ENCODE peak calls at places on chromosome 14, in six cellular contexts. One of them, this sample, is unnamed.

GRCh38 chr14:103748539-103748867 is 32.9 kb downstream of the ZFYVE21 start:
- DNase-seq in Peyer's patch: no peak
- DNase-seq in AG08395: no peak
- DNase-seq in NCI-H524 treated with DMSO at 0.1 percent for 48 hours: no peak
- DNase-seq in SHP77 treated with DMSO at 0.1 percent for 48 hours: no peak
- DNase-seq in GM04504: no peak
- DNase-seq in this sample: no peak

GRCh38 chr14:103188691-103189480 is 65.6 kb downstream of the TNFAIP2 start:
- DNase-seq in Peyer's patch: peak
- DNase-seq in AG08395: peak
- DNase-seq in NCI-H524 treated with DMSO at 0.1 percent for 48 hours: no peak
- DNase-seq in SHP77 treated with DMSO at 0.1 percent for 48 hours: no peak
- DNase-seq in GM04504: no peak
- DNase-seq in this sample: peak

GRCh38 chr14:89678715-89679220 is 261.7 kb upstream of the FOXN3 start:
- DNase-seq in Peyer's patch: no peak
- DNase-seq in AG08395: no peak
- DNase-seq in NCI-H524 treated with DMSO at 0.1 percent for 48 hours: no peak
- DNase-seq in SHP77 treated with DMSO at 0.1 percent for 48 hours: no peak
- DNase-seq in GM04504: no peak
- DNase-seq in this sample: no peak

GRCh38 chr14:77100961-77101360 is 2.9 kb downstream of the CIPC start:
- DNase-seq in Peyer's patch: no peak
- DNase-seq in AG08395: no peak
- DNase-seq in NCI-H524 treated with DMSO at 0.1 percent for 48 hours: no peak
- DNase-seq in SHP77 treated with DMSO at 0.1 percent for 48 hours: no peak
- DNase-seq in GM04504: no peak
- DNase-seq in this sample: no peak

GRCh38 chr14:76376878-76377523 is 1.1 kb downstream of the ESRRB start:
- DNase-seq in Peyer's patch: no peak
- DNase-seq in AG08395: no peak
- DNase-seq in NCI-H524 treated with DMSO at 0.1 percent for 48 hours: no peak
- DNase-seq in SHP77 treated with DMSO at 0.1 percent for 48 hours: no peak
- DNase-seq in GM04504: no peak
- DNase-seq in this sample: no peak

GRCh38 chr14:67515386-67516079 is 17.6 kb upstream of the PLEKHH1 start:
- DNase-seq in Peyer's patch: no peak
- DNase-seq in AG08395: no peak
- DNase-seq in NCI-H524 treated with DMSO at 0.1 percent for 48 hours: no peak
- DNase-seq in SHP77 treated with DMSO at 0.1 percent for 48 hours: no peak
- DNase-seq in GM04504: no peak
- DNase-seq in this sample: peak

GRCh38 chr14:104367811-104368750 is 211.5 kb upstream of the C14orf180 start:
- DNase-seq in Peyer's patch: no peak
- DNase-seq in AG08395: no peak
- DNase-seq in NCI-H524 treated with DMSO at 0.1 percent for 48 hours: no peak
- DNase-seq in SHP77 treated with DMSO at 0.1 percent for 48 hours: peak
- DNase-seq in GM04504: no peak
- DNase-seq in this sample: no peak

GRCh38 chr14:101965145-101965531 is 765 bp downstream of the DYNC1H1 start:
- DNase-seq in Peyer's patch: peak
- DNase-seq in AG08395: peak
- DNase-seq in NCI-H524 treated with DMSO at 0.1 percent for 48 hours: no peak
- DNase-seq in SHP77 treated with DMSO at 0.1 percent for 48 hours: no peak
- DNase-seq in GM04504: peak
- DNase-seq in this sample: peak

GRCh38 chr14:94051115-94051514 is 25.0 kb downstream of the OTUB2 start:
- DNase-seq in Peyer's patch: no peak
- DNase-seq in AG08395: peak
- DNase-seq in NCI-H524 treated with DMSO at 0.1 percent for 48 hours: no peak
- DNase-seq in SHP77 treated with DMSO at 0.1 percent for 48 hours: no peak
- DNase-seq in GM04504: no peak
- DNase-seq in this sample: peak

GRCh38 chr14:97712471-97712870 is 915.3 kb downstream of the VRK1 start:
- DNase-seq in Peyer's patch: no peak
- DNase-seq in AG08395: no peak
- DNase-seq in NCI-H524 treated with DMSO at 0.1 percent for 48 hours: no peak
- DNase-seq in SHP77 treated with DMSO at 0.1 percent for 48 hours: no peak
- DNase-seq in GM04504: no peak
- DNase-seq in this sample: no peak

GRCh38 chr14:39247256-39247655 is 13.5 kb downstream of the MIA2 start:
- DNase-seq in Peyer's patch: no peak
- DNase-seq in AG08395: peak
- DNase-seq in NCI-H524 treated with DMSO at 0.1 percent for 48 hours: no peak
- DNase-seq in SHP77 treated with DMSO at 0.1 percent for 48 hours: no peak
- DNase-seq in GM04504: peak
- DNase-seq in this sample: no peak

GRCh38 chr14:103563089-103563620 is 395 bp downstream of the COA8 start:
- DNase-seq in Peyer's patch: no peak
- DNase-seq in AG08395: peak
- DNase-seq in NCI-H524 treated with DMSO at 0.1 percent for 48 hours: no peak
- DNase-seq in SHP77 treated with DMSO at 0.1 percent for 48 hours: peak
- DNase-seq in GM04504: no peak
- DNase-seq in this sample: peak

GRCh38 chr14:93219103-93219726 is 12.2 kb downstream of the UBR7 start:
- DNase-seq in Peyer's patch: no peak
- DNase-seq in AG08395: peak
- DNase-seq in NCI-H524 treated with DMSO at 0.1 percent for 48 hours: peak
- DNase-seq in SHP77 treated with DMSO at 0.1 percent for 48 hours: peak
- DNase-seq in GM04504: no peak
- DNase-seq in this sample: peak

GRCh38 chr14:55519473-55520080 is 60.4 kb upstream of the KTN1 start:
- DNase-seq in Peyer's patch: no peak
- DNase-seq in AG08395: no peak
- DNase-seq in NCI-H524 treated with DMSO at 0.1 percent for 48 hours: no peak
- DNase-seq in SHP77 treated with DMSO at 0.1 percent for 48 hours: no peak
- DNase-seq in GM04504: no peak
- DNase-seq in this sample: no peak

GRCh38 chr14:61176686-61177085 is 104.5 kb downstream of the TMEM30B start:
- DNase-seq in Peyer's patch: no peak
- DNase-seq in AG08395: no peak
- DNase-seq in NCI-H524 treated with DMSO at 0.1 percent for 48 hours: no peak
- DNase-seq in SHP77 treated with DMSO at 0.1 percent for 48 hours: no peak
- DNase-seq in GM04504: no peak
- DNase-seq in this sample: no peak

GRCh38 chr14:70317969-70318634 is 41.4 kb downstream of the COX16 start:
- DNase-seq in Peyer's patch: no peak
- DNase-seq in AG08395: peak
- DNase-seq in NCI-H524 treated with DMSO at 0.1 percent for 48 hours: peak
- DNase-seq in SHP77 treated with DMSO at 0.1 percent for 48 hours: peak
- DNase-seq in GM04504: peak
- DNase-seq in this sample: peak

GRCh38 chr14:91371011-91371989 is 46.3 kb downstream of the CCDC88C start:
- DNase-seq in Peyer's patch: no peak
- DNase-seq in AG08395: no peak
- DNase-seq in NCI-H524 treated with DMSO at 0.1 percent for 48 hours: no peak
- DNase-seq in SHP77 treated with DMSO at 0.1 percent for 48 hours: no peak
- DNase-seq in GM04504: no peak
- DNase-seq in this sample: no peak

GRCh38 chr14:103537175-103537990 is 8.4 kb downstream of the TRMT61A start:
- DNase-seq in Peyer's patch: no peak
- DNase-seq in AG08395: no peak
- DNase-seq in NCI-H524 treated with DMSO at 0.1 percent for 48 hours: no peak
- DNase-seq in SHP77 treated with DMSO at 0.1 percent for 48 hours: no peak
- DNase-seq in GM04504: no peak
- DNase-seq in this sample: no peak

GRCh38 chr14:105478624-105479305 is 4.1 kb downstream of the CRIP2 start:
- DNase-seq in Peyer's patch: no peak
- DNase-seq in AG08395: no peak
- DNase-seq in NCI-H524 treated with DMSO at 0.1 percent for 48 hours: no peak
- DNase-seq in SHP77 treated with DMSO at 0.1 percent for 48 hours: no peak
- DNase-seq in GM04504: no peak
- DNase-seq in this sample: no peak

GRCh38 chr14:103143535-103143934 is 20.3 kb downstream of the TNFAIP2 start:
- DNase-seq in Peyer's patch: no peak
- DNase-seq in AG08395: no peak
- DNase-seq in NCI-H524 treated with DMSO at 0.1 percent for 48 hours: no peak
- DNase-seq in SHP77 treated with DMSO at 0.1 percent for 48 hours: no peak
- DNase-seq in GM04504: no peak
- DNase-seq in this sample: no peak

GRCh38 chr14:54599932-54600331 is 33.0 kb downstream of the SAMD4A start:
- DNase-seq in Peyer's patch: no peak
- DNase-seq in AG08395: no peak
- DNase-seq in NCI-H524 treated with DMSO at 0.1 percent for 48 hours: no peak
- DNase-seq in SHP77 treated with DMSO at 0.1 percent for 48 hours: no peak
- DNase-seq in GM04504: no peak
- DNase-seq in this sample: no peak